ENCODE peak calls at places on chromosomes 4 and X, in seven cellular contexts. E is HCT116, N is SK-N-SH, T is cardiac muscle cell, O is ovary, K is body of pancreas, V is HL-60. M is an unnamed sample.

GRCh38 chr4:184384056-184384809 is 90.1 kb downstream of the IRF2 start:
- DNase-seq in E (no peak), N (no peak), T (peak; percentile 98), O (peak; percentile 43), K (peak; percentile 42), V (peak; percentile 51), M (peak; percentile 59)

GRCh38 chr4:79223993-79224776 is 101.7 kb downstream of the NAA11 start:
- DNase-seq in E (no peak), N (no peak), T (peak; percentile 7), O (no peak), K (no peak), V (no peak), M (no peak)

GRCh38 chrX:124328765-124329164 is 3.7 kb upstream of the TEX13D start:
- DNase-seq in E (no peak), N (no peak), T (no peak), O (no peak), K (no peak), V (no peak), M (no peak)

GRCh38 chrX:104193485-104193884 is 27.2 kb downstream of the FAM199X start:
- DNase-seq in E (no peak), N (no peak), T (no peak), O (no peak), K (no peak), V (no peak), M (no peak)

GRCh38 chr4:26385690-26386089 is 64.9 kb downstream of the RBPJ start:
- DNase-seq in E (no peak), N (no peak), T (no peak), O (no peak), K (no peak), V (no peak), M (peak; percentile 41)

GRCh38 chr4:143407475-143407874 is 70.8 kb downstream of the GAB1 start:
- DNase-seq in E (no peak), N (no peak), T (no peak), O (no peak), K (no peak), V (no peak), M (no peak)

GRCh38 chr4:3644849-3645627 is 112.8 kb upstream of the LRPAP1 start:
- DNase-seq in E (no peak), N (no peak), T (no peak), O (no peak), K (no peak), V (no peak), M (peak; percentile 15)

GRCh38 chr4:41598580-41598979 is 60.6 kb downstream of the LIMCH1 start:
- DNase-seq in E (no peak), N (no peak), T (no peak), O (no peak), K (no peak), V (no peak), M (no peak)

GRCh38 chrX:64152857-64153256 is 52.7 kb downstream of the AMER1 start:
- DNase-seq in E (no peak), N (no peak), T (no peak), O (no peak), K (no peak), V (no peak), M (no peak)

GRCh38 chr4:2691313-2691712 is 64.8 kb downstream of the TNIP2 start:
- DNase-seq in E (no peak), N (no peak), T (no peak), O (no peak), K (no peak), V (no peak), M (peak; percentile 10)

GRCh38 chr4:3451956-3452355 is 10.2 kb downstream of the HGFAC start:
- DNase-seq in E (no peak), N (no peak), T (no peak), O (no peak), K (no peak), V (no peak), M (no peak)

GRCh38 chr4:92182736-92183407 is 120.9 kb upstream of the GRID2 start:
- DNase-seq in E (no peak), N (peak; percentile 3), T (no peak), O (no peak), K (no peak), V (no peak), M (no peak)

GRCh38 chr4:16897351-16897750 is 1.1 kb downstream of the LDB2 start:
- DNase-seq in E (no peak), N (no peak), T (peak; percentile 26), O (no peak), K (no peak), V (no peak), M (no peak)

GRCh38 chrX:134542485-134542884 is 82.5 kb downstream of the HPRT1 start:
- DNase-seq in E (no peak), N (no peak), T (peak; percentile 88), O (peak; percentile 79), K (peak; percentile 34), V (no peak), M (no peak)

DNA sequence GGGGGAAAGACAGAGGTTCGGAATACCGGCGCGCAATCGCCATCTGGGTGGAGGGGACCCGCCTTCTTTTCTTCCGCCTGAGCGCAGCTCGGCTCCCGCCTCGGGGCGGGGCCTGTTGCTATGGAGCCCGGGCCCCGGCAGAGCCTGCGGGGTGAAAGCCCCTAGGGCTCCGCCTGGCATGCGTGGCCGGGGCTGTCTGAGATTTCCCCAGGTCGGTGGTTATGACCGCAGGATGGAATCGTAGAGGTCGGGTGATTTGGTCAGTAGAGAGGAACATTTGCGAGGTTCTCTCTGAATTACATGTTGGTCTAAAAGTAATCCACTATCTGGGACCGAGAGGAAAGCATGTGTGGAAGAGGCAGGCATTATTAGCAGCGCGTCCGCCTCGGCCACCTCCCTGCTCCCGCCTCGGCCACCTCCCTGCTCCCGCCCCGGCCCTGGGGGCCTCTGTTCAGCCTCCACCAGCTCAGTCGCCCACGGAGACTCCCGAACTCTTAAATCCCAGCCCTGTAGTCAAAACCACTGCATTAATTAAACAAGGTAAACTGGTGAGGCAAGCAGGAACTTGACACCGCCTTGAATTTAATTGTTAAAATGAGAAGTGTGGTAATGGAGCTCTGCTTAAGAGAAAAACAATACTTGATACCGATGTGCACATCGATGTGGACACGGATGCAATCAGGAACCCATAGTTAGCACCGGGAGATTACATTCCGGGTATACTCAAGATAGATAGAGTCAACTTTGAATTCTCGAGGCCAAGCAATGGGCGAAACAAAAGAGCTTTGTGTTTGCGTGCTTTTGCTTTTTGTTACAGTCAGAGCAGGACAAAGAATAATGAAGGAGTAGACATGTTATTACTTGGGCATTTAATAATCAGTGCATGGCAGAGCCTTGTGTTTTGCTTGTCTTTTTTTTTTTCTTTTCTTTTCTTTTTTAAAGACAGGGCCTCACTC is 45.2 kb downstream of the TRIM2 start:
- DNase-seq in E (peak; percentile 29), N (peak; percentile 94), T (peak; percentile 80), O (peak; percentile 71), K (peak; percentile 81), V (peak; percentile 16), M (peak; percentile 77)
- TF ChIP-seq CTCF in E (no peak), N (no peak), T (no peak), O (no peak), K (no peak), V (no peak), M (no peak)

GRCh38 chr4:162163892-162164759 is at the start of gene FSTL5:
- DNase-seq in E (no peak), N (peak; percentile 81), T (peak; percentile 45), O (no peak), K (peak; percentile 69), V (no peak), M (peak; percentile 40)
- H3K4me3 ChIP-seq in E (no peak within 1 kb of the TSS), N (peak within 1 kb of the TSS; percentile 69), T (peak within 1 kb of the TSS; percentile 49), O (no peak within 1 kb of the TSS), K (no peak within 1 kb of the TSS), V (no peak within 1 kb of the TSS), M (peak within 1 kb of the TSS; percentile 33)

DNA sequence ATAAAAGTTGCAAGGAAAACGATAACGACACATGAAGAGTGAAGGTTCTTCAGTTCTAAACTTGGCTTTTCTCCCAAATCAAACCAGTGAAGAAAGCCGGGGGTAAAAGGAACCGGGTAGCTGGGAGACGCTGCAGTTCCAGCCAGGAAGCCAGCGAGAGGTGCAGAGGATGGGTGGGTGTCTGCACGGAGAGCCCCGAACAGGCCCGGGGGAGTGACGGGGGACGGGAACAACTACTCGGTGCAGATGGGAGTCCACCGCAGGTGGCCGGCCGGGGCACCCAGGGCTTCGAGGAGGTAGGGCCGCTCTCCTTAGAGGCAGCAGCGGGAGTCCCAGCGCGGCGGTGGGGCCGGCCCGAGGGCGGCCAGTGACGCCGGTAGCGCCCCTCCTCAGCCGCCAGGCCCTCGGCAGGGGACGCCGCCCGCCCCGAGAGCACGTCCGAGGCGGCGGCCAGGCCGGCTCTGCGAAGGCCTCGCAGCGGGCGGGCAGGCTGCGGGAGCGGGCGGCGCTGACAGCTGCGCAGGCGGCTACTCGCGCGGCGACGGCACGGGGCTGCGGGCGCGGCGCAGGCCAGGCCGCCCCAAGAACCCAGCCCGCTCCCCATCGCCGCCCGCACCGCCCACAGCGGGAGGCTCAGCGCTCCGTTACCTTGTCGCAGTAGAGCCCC is 468 bp downstream of the FBXL5 start:
- DNase-seq in E (no peak), N (no peak), T (peak; percentile 40), O (peak; percentile 60), K (peak; percentile 49), V (no peak), M (peak; percentile 58)
- TF ChIP-seq CTCF in E (no peak), N (no peak), T (no peak), O (no peak), K (no peak), V (no peak), M (no peak)

GRCh38 chr4:139901516-139902327 is 236.1 kb downstream of the MGST2 start:
- DNase-seq in E (no peak), N (peak; percentile 46), T (no peak), O (no peak), K (no peak), V (no peak), M (no peak)

GRCh38 chr4:139900964-139901376 is 235.4 kb downstream of the MGST2 start:
- DNase-seq in E (no peak), N (no peak), T (no peak), O (no peak), K (no peak), V (no peak), M (no peak)

GRCh38 chr4:139904406-139904805 is 238.8 kb downstream of the MGST2 start:
- DNase-seq in E (no peak), N (no peak), T (no peak), O (no peak), K (no peak), V (no peak), M (no peak)

GRCh38 chr4:139903845-139904244 is 238.2 kb downstream of the MGST2 start:
- DNase-seq in E (no peak), N (no peak), T (no peak), O (no peak), K (no peak), V (peak; percentile 43), M (no peak)

DNA sequence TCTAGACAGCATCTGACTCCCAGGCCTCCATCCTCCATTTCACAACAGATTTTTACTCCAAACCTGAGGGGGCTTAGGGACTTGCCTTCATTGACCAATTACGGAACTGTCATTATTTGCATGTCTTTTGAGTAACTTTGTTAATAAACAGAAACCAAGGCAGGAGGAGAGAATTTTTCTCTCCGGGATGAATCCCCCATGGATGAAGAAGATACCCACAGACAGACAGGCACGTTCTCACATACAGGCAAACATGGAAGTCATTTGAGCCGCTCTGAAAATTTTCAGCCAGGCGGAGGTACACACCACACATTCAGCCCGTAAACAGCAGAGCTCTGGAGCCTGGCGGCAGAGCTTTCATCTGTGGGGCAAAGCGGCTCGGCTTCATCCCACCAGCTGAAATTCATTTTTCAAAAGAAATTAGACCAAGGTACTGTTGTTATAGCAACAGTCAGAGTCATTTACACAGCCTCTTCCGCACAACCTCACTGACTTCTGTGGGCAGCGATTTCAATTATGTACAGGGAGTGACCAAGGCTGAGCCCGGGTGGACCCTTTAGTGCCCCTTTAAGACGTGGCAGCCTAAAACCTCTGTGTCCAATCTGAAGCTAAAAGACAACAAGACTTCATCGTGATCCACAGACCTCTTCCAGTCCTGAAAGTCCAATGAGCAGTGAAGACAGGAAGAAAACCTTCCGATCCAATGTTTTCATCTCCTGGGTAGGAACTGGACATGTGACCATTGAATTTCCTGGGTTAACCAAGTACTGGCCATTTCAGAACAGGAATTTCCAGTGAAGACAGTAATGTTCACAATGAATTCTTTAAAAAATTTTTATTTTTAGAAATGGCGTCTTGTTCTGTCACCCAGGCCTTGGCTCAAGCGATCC is 237.0 kb downstream of the MGST2 start:
- DNase-seq in E (no peak), N (peak; percentile 54), T (no peak), O (peak; percentile 51), K (no peak), V (no peak), M (no peak)
- H3K4me3 ChIP-seq in E (no peak overlapping the region), N (peak overlapping the region; percentile 36), T (no peak overlapping the region), O (peak overlapping the region; percentile 20), K (no peak overlapping the region), V (no peak overlapping the region), M (peak overlapping the region; percentile 8)

M was measured in adrenal gland.